ENCODE peak calls at places on chromosomes 6 and 20, in seven cellular contexts. E, F, C, R, W, G and A are unnamed samples. For H3K4me1, the result is how much of the 10 kb centered on the place peaks cover.

GRCh38 chr6:2209226-2209809 is 36.1 kb downstream of the GMDS start:
- DNase-seq in E (no peak), F (peak), C (no peak), R (no peak), W (no peak), G (no peak), A (no peak)

GRCh38 chr6:125930810-125931418 is 25.7 kb upstream of the HINT3 start:
- DNase-seq in E (no peak), F (no peak), C (no peak), R (no peak), W (no peak), G (no peak), A (no peak)

GRCh38 chr20:24066075-24066700 is 77.6 kb upstream of the GGTLC1 start:
- DNase-seq in E (no peak), F (no peak), C (no peak), R (no peak), W (no peak), G (no peak), A (no peak)

GRCh38 chr6:140985679-140986275 is 1146.9 kb upstream of the GJE1 start:
- DNase-seq in E (no peak), F (no peak), C (no peak), R (no peak), W (no peak), G (no peak), A (no peak)

GRCh38 chr6:151675746-151676459 is 131.6 kb upstream of the ESR1 start:
- DNase-seq in E (peak), F (no peak), C (no peak), R (no peak), W (no peak), G (no peak), A (peak)

GRCh38 chr6:91633374-91634184 is 1046.7 kb upstream of the MAP3K7 start:
- DNase-seq in E (no peak), F (no peak), C (no peak), R (no peak), W (no peak), G (no peak), A (no peak)

GRCh38 chr6:13368079-13368478 is 39.7 kb upstream of the TBC1D7 start:
- DNase-seq in E (no peak), F (no peak), C (no peak), R (no peak), W (no peak), G (no peak), A (no peak)

GRCh38 chr6:3247255-3248146 is 11.2 kb upstream of the PSMG4 start:
- DNase-seq in E (peak), F (peak), C (peak), R (peak), W (peak), G (peak), A (peak)

GRCh38 chr20:44566811-44567210 is 15.6 kb upstream of the PKIG start:
- DNase-seq in E (no peak), F (no peak), C (no peak), R (no peak), W (no peak), G (no peak), A (no peak)

GRCh38 chr20:44309763-44310663 is 989 bp downstream of the FITM2 start:
- DNase-seq in E (no peak), F (no peak), C (no peak), R (no peak), W (peak), G (peak), A (no peak)

GRCh38 chr20:8721098-8721497 is 347.8 kb upstream of the PLCB4 start:
- DNase-seq in E (peak), F (peak), C (peak), R (no peak), W (no peak), G (peak), A (no peak)

GRCh38 chr6:158789115-158789917 is 29.9 kb downstream of the EZR start:
- DNase-seq in E (no peak), F (no peak), C (no peak), R (no peak), W (no peak), G (no peak), A (no peak)

GRCh38 chr20:41361757-41362747 is 4.6 kb downstream of the EMILIN3 start:
- DNase-seq in E (no peak), F (no peak), C (no peak), R (no peak), W (no peak), G (peak), A (no peak)

GRCh38 chr20:40268321-40269075 is 420.5 kb downstream of the MAFB start:
- DNase-seq in E (no peak), F (no peak), C (no peak), R (no peak), W (no peak), G (no peak), A (no peak)

GRCh38 chr6:31419842-31420241 is 16.4 kb downstream of the MICA start:
- DNase-seq in E (no peak), F (no peak), C (no peak), R (no peak), W (no peak), G (no peak), A (no peak)

GRCh38 chr6:82247634-82248232 is at the start of gene IBTK:
- DNase-seq in E (peak), F (peak), C (peak), R (peak), W (peak), G (peak), A (peak)

GRCh38 chr20:35240914-35241293 is 14.4 kb downstream of the MMP24 start:
- DNase-seq in E (no peak), F (no peak), C (no peak), R (no peak), W (no peak), G (no peak), A (no peak)

GRCh38 chr6:135465307-135465706 is 32.2 kb downstream of the AHI1 start:
- DNase-seq in E (no peak), F (no peak), C (no peak), R (no peak), W (no peak), G (no peak), A (no peak)

GRCh38 chr6:107820571-107821261 is 3.4 kb downstream of the SCML4 start:
- DNase-seq in E (no peak), F (no peak), C (no peak), R (no peak), W (no peak), G (no peak), A (no peak)

GRCh38 chr6:111997078-111997862 is 56.6 kb upstream of the CCN6 start:
- DNase-seq in E (peak), F (peak), C (peak), R (peak), W (peak), G (peak), A (peak)

DNA sequence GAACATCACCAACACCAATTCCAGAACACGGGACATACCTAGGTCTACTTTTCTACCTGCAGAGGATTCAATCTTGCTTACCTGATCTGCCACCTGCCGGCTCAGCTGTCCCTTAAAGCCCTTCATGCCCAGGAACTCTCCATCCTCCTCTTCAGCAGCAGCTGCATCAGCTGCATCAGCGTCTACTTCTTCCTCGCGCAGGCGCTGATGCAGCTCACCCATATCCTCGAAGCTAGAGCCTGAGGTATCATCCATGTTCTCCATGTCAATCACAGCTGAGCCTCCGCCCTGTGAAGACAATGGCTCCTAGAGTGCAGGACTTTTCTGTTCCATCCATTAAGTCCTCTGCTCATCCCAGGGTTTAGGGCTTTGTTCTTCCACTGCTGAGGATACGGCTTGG is 918 bp downstream of the YIPF3 start:
- DNase-seq in E (no peak), F (no peak), C (no peak), R (no peak), W (no peak), G (no peak), A (no peak)
- H3K27ac ChIP-seq in E (peak), F (peak), C (peak), R (no peak), W (no peak), G (no peak), A (no peak)

DNA sequence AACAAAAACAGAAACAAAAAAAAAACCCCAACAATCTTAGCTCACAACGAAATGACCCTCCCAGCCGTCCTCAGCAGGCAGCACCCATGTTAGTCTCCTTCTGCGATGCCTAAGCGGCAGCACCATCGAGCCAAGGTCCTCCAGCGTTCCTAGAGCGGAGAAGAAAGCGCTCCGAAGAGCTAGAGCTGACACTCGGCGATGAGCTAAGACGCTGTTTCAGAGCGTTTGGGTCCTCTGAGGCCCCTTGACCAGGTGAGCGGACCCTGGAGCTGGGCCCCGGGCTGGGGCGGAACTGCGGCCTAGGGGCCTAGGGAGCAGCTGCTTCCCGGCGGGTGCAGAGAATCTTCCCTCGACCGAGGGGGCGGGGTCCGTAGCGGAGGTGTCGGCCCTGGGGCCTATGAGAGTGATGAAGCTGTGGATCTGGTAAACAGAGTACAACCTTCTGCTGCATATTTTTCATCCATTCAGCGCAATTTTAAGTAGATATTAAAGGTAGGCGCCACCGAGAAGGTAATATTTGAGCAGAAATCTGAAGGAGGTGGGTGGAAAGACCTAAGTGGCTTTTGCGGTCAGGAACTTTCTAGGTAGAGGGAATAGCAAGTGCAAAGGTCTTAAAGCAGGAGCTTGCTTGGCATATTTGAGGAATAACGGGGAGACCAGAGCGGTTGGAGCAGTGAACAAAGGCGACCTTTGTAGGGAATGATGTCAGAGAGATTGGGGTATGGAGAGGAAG is at the start of gene ZSCAN26:
- DNase-seq in E (peak), F (peak), C (peak), R (peak), W (peak), G (peak), A (peak)
- TF ChIP-seq POLR2A in E (peak), F (peak), C (peak), R (no peak), W (peak), G (no peak), A (no peak)

GRCh38 chr6:36113049-36113448 is 17.3 kb upstream of the MAPK13 start:
- DNase-seq in E (no peak), F (no peak), C (no peak), R (no peak), W (no peak), G (no peak), A (no peak)

GRCh38 chr6:36109092-36109491 is 21.2 kb upstream of the MAPK13 start:
- DNase-seq in E (no peak), F (no peak), C (no peak), R (no peak), W (no peak), G (no peak), A (no peak)

GRCh38 chr6:36111526-36111925 is 18.8 kb upstream of the MAPK13 start:
- DNase-seq in E (no peak), F (no peak), C (no peak), R (no peak), W (no peak), G (no peak), A (no peak)

GRCh38 chr6:36110863-36111262 is 19.4 kb upstream of the MAPK13 start:
- DNase-seq in E (no peak), F (no peak), C (no peak), R (no peak), W (no peak), G (no peak), A (no peak)

DNA sequence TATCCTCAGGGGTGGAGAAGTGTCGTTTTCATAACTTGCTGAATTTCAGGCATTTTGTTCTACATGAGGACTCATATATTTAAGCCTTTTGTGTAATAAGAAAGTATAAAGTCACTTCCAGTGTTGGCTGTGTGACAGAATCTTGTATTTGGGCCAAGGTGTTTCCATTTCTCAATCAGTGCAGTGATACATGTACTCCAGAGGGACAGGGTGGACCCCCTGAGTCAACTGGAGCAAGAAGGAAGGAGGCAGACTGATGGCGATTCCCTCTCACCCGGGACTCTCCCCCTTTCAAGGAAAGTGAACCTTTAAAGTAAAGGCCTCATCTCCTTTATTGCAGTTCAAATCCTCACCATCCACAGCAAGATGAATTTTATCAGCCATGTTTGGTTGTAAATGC is 20.3 kb upstream of the MAPK13 start:
- DNase-seq in E (no peak), F (no peak), C (no peak), R (no peak), W (no peak), G (no peak), A (no peak)
- H3K4me1 ChIP-seq in E (under half), F (under half), C (under half), R (under half), W (under half), G (under half), A (under half)

GRCh38 chr20:38829296-38829875 is 23.9 kb downstream of the PPP1R16B start:
- DNase-seq in E (no peak), F (no peak), C (no peak), R (no peak), W (no peak), G (no peak), A (no peak)
- H3K27ac ChIP-seq in E (no peak), F (no peak), C (no peak), R (no peak), W (no peak), G (peak), A (no peak)

DNA sequence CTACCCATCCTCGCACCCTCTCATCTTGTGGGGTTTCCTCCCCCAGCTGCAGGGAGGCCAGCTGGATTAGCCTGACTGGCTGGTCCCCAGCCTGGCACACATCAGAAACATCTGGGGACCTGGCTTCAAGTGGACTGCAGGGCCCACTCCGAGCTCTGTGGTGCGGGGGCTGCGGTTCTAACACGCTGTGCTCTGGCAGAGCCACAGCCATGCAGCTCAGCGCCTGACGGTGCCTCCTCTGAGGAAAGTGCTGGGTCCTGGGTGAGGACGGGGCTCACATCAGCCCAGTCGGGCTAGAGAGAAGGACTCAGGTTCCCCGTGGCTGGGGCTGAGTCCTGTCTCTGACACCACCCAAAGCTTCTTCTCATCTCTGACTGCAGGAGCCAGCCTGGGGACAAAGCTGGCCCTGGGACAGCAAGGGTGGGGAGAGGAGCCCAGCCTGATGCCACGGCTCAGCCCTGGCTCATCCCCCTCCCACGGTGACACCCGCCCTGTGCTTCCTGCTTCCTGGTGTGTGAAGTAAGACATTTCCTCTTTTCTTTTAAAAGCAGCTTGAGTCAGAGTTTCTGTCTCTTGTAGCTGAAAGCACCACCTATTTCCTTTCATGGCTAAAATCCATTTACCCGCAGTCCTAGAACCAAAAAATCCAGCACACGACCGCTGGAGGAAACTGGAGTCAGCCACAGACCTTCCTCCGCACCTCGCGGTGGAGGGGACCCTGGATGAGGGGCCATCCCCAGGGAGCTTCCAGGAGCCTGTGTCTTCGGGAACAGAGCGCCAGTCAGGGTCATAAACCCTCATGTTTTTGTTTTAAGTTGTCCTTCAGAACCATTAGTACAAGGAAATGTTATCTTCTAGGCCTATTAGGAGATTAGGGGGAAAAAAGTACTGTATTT is 127.3 kb upstream of the AFDN start:
- DNase-seq in E (no peak), F (no peak), C (peak), R (no peak), W (peak), G (peak), A (no peak)
- TF ChIP-seq POLR2A in E (no peak), F (no peak), C (no peak), R (no peak), W (no peak), G (no peak), A (no peak)

DNA sequence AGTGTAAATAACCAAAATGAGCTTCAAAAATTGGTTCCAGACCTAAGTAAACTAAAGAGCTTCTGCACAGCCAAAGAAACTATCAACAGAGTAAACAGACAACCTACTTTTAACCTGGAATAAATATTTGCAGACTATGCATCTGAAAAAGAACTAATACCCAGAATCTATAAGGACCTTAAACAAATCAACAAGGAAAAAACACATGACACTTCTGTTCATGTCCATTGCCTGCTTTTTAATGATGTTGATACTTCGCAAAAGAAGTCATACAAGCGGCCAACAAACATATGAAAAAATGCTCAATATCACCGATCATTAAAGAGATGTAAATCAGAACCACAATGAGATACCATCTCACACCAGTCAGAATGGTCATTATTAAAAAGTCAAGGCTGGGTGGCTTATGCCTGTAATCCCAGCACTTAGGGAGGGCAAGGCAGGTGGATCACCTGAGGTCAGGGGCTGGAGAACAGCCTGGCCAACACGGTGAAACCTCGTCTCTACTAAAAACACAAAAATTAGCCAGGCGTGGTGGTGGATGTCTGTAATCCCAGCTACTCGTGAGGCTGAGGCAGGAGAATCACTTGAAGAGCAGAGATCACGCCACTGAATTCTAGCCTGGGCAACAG is 42.5 kb upstream of the DST start:
- DNase-seq in E (no peak), F (no peak), C (no peak), R (no peak), W (no peak), G (no peak), A (no peak)
- H3K4me1 ChIP-seq in E (half or more), F (under half), C (half or more), R (under half), W (under half), G (under half), A (under half)

DNA sequence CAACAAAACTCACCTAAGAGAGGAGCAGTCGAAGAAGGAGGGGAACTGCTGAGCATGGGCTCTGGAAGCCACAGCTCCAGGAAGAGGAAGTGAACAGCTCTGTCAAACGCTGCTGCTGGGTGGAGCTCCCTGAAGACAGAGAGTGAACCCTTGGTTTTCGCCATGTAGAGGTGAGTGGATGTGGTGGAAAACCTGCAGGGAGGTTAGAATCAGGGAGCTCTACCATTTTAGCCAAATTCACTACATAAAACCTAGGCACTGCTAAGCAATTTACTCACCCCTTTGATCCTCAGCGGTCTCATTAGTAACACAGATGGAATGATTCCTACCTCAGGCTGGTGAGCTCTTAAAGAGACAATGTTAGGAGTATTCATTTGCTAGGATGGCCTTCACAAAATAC is 19.4 kb upstream of the TFAP2A start:
- DNase-seq in E (no peak), F (no peak), C (no peak), R (no peak), W (no peak), G (no peak), A (no peak)
- H3K27ac ChIP-seq in E (peak), F (no peak), C (no peak), R (no peak), W (no peak), G (no peak), A (no peak)

GRCh38 chr6:138499303-138499991 is at the start of gene NHSL1:
- DNase-seq in E (no peak), F (no peak), C (no peak), R (no peak), W (no peak), G (no peak), A (no peak)
- TF ChIP-seq POLR2A in E (no peak), F (no peak), C (no peak), R (no peak), W (no peak), G (no peak), A (no peak)

DNA sequence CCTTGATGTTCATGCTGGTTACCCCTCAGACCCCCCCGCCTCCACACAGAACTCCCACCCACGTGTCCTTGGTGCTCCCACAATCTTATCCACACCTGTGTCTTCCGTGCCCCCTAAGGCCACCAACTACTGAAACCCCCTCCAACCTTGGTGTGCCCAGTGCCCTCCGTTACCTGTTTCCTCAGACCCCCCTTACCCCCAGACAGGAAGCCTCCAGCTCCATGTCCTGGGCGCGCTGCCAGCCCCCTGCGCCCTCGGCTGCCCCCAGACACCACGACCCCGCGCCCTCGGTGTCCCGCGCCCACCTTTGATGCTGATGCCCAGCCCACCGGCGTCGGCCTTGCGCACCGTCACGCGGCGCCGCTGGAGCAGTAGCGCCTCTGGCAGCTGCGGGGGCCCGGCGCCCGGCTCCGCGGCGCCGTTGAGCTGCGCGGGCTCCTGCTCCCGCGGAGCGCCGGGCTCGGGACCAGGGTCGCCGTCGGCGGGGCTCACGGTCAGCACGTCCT is 504 bp downstream of the SNTA1 start:
- DNase-seq in E (peak), F (no peak), C (peak), R (no peak), W (peak), G (peak), A (no peak)
- H3K4me1 ChIP-seq in E (under half), F (under half), C (under half), R (under half), W (under half), G (under half), A (under half)